ENCODE peak calls at places on chromosomes 3 and 15, in four cellular contexts. F is A549, X is iPS DF 6.9, J is endothelial cell of umbilical vein. P is an unnamed sample. For H3K9me3, the result is how much of the 10 kb centered on the place peaks cover.

GRCh38 chr15:28953573-28954195 is 67.9 kb downstream of the APBA2 start:
- DNase-seq in F (no peak), X (no peak), J (no peak), P (no peak)

GRCh38 chr15:58546635-58547627 is 115.1 kb downstream of the LIPC start:
- DNase-seq in F (peak), X (no peak), J (peak), P (no peak)

GRCh38 chr3:128505771-128506170 is 12.8 kb upstream of the GATA2 start:
- DNase-seq in F (no peak), X (no peak), J (no peak), P (no peak)

GRCh38 chr3:99868438-99868723 is 50.7 kb downstream of the CMSS1 start:
- DNase-seq in F (no peak), X (no peak), J (peak), P (no peak)

GRCh38 chr3:156358232-156358631 is 196.7 kb downstream of the SSR3 start:
- DNase-seq in F (no peak), X (no peak), J (no peak), P (no peak)

GRCh38 chr15:65862682-65863081 is 6.6 kb upstream of the RAB11A start:
- DNase-seq in F (peak), X (peak), J (peak), P (no peak)

GRCh38 chr3:12479919-12480425 is 4.3 kb upstream of the TSEN2 start:
- DNase-seq in F (peak), X (peak), J (peak), P (no peak)

GRCh38 chr15:36335211-36335610 is 244.2 kb upstream of the CDIN1 start:
- DNase-seq in F (no peak), X (no peak), J (no peak), P (no peak)

GRCh38 chr3:139982404-139982803 is 47.4 kb downstream of the CLSTN2 start:
- DNase-seq in F (no peak), X (no peak), J (no peak), P (no peak)

GRCh38 chr15:60118146-60118545 is 114.0 kb downstream of the FOXB1 start:
- DNase-seq in F (no peak), X (no peak), J (no peak), P (no peak)

GRCh38 chr15:34794590-34795206 is 651 bp downstream of the ACTC1 start:
- DNase-seq in F (no peak), X (no peak), J (no peak), P (no peak)

GRCh38 chr15:100770781-100771584 is 108.6 kb upstream of the ALDH1A3 start:
- DNase-seq in F (no peak), X (no peak), J (no peak), P (no peak)

GRCh38 chr15:98609144-98609852 is 39.0 kb upstream of the IGF1R start:
- DNase-seq in F (no peak), X (no peak), J (peak), P (no peak)

GRCh38 chr3:1594940-1595339 is 502.1 kb downstream of the CNTN6 start:
- DNase-seq in F (no peak), X (no peak), J (no peak), P (no peak)
- H3K9me3 ChIP-seq in F (under half), X (under half), J (under half), P (under half)

GRCh38 chr3:1696654-1697275 is 401.9 kb upstream of the CNTN4 start:
- DNase-seq in F (no peak), X (no peak), J (no peak), P (no peak)

GRCh38 chr3:1703169-1703568 is 395.5 kb upstream of the CNTN4 start:
- DNase-seq in F (no peak), X (no peak), J (no peak), P (no peak)

GRCh38 chr3:1699361-1699920 is 399.2 kb upstream of the CNTN4 start:
- DNase-seq in F (no peak), X (no peak), J (no peak), P (no peak)

GRCh38 chr3:1700650-1701049 is 398.0 kb upstream of the CNTN4 start:
- DNase-seq in F (no peak), X (no peak), J (no peak), P (no peak)
- H3K9me3 ChIP-seq in F (under half), X (under half), J (under half), P (under half)

DNA sequence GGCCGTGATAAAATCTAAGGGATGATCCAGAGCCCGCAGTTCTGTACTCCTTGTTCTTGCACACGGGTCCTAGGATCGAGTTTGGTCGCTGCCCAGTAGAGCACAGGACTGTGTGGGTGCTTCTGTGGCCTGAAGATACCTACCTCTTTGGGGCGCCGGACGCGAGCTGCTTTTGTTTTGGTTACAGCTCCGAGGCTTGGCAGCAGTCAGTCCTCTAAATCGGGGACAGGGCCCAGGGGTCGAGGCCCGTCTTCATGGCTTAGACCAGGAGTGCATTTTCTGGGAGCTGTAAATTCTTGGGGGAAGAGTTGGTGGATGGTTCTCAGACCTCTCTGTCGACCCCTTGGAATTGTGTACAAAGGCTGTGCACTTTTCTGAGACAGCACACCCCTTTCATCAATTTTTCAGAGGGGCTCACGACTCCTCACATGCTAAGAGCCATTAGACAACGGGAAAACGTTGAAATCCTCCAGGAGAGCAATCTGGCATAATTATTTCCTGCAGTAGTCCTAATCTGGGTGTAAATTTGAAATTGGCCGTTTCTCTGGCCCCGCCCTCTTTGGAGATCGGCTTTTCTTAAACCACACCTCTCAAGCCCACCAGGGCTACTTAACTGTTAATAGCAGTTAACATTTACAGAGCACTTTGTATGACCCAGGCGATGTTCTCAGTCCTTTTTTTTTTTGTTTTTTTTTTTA is 927 bp downstream of the CEP97 start:
- DNase-seq in F (peak), X (no peak), J (peak), P (peak)
- H3K9me3 ChIP-seq in F (under half), X (under half), J (under half), P (under half)

GRCh38 chr3:550481-550880 is 353.9 kb downstream of the CHL1 start:
- DNase-seq in F (no peak), X (no peak), J (no peak), P (no peak)
- H3K9me3 ChIP-seq in F (under half), X (under half), J (under half), P (under half)